ENCODE peak calls at places on chromosomes 11 and 22, in nine cellular contexts. U is PC-3, B is spleen, I is OCI-LY7, P is A549, V is heart right ventricle, W is body of pancreas, T is GM23338, E is heart left ventricle. J is an unnamed sample.

GRCh38 chr11:48020092-48020755 is 39.9 kb downstream of the PTPRJ start:
- DNase-seq in B (peak), P (no peak), T (no peak), I (peak), W (peak), V (no peak), E (no peak), U (no peak), J (no peak)

GRCh38 chr11:61904539-61905048 is 12.8 kb downstream of the RAB3IL1 start:
- DNase-seq in P (no peak), V (no peak), B (no peak), U (no peak), W (peak), I (no peak), E (no peak), T (peak), J (no peak)

GRCh38 chr11:64802370-64803162 is 448 bp downstream of the MAP4K2 start:
- DNase-seq in I (peak), W (no peak), P (no peak), U (no peak), B (peak), T (peak), V (no peak), E (no peak), J (no peak)

GRCh38 chr11:12201016-12201985 is 90.9 kb downstream of the MICAL2 start:
- DNase-seq in P (peak), B (no peak), W (peak), I (no peak), U (no peak), T (no peak), E (peak), V (peak), J (peak)

GRCh38 chr11:15764948-15765347 is 591.4 kb downstream of the SOX6 start:
- DNase-seq in W (peak), P (no peak), U (no peak), V (no peak), I (no peak), B (no peak), T (peak), E (no peak), J (no peak)

GRCh38 chr22:19520007-19520406 is 4.2 kb downstream of the CLDN5 start:
- DNase-seq in I (no peak), P (no peak), B (no peak), W (no peak), T (no peak), E (no peak), U (no peak), V (no peak), J (no peak)

GRCh38 chr11:28703371-28703770 is 595.2 kb downstream of the METTL15 start:
- DNase-seq in U (no peak), V (no peak), E (no peak), I (no peak), T (no peak), W (no peak), P (no peak), B (no peak), J (no peak)

GRCh38 chr22:40641269-40641668 is 4.8 kb upstream of the MRTFA start:
- DNase-seq in I (no peak), U (no peak), B (no peak), T (no peak), V (no peak), W (no peak), E (no peak), P (peak), J (no peak)

GRCh38 chr11:88320149-88320559 is 17.4 kb downstream of the CTSC start:
- DNase-seq in U (peak), E (no peak), V (no peak), I (no peak), P (no peak), T (no peak), B (no peak), W (no peak), J (no peak)

GRCh38 chr11:116778556-116778955 is 5.8 kb upstream of the BUD13 start:
- DNase-seq in W (no peak), I (no peak), T (no peak), B (no peak), P (no peak), E (no peak), V (no peak), U (no peak), J (no peak)

GRCh38 chr11:133694701-133695100 is 150.6 kb downstream of the SPATA19 start:
- DNase-seq in I (no peak), W (no peak), P (no peak), E (no peak), V (no peak), T (no peak), U (no peak), B (no peak), J (no peak)

GRCh38 chr11:119461250-119461963 is 38.4 kb upstream of the THY1 start:
- DNase-seq in U (peak), E (no peak), V (no peak), P (no peak), B (no peak), I (no peak), T (peak), W (no peak), J (no peak)

GRCh38 chr11:125404811-125405481 is 91.1 kb downstream of the FEZ1 start:
- DNase-seq in W (peak), V (peak), B (peak), T (peak), P (peak), I (peak), U (peak), E (peak), J (no peak)

GRCh38 chr22:40196628-40197027 is 18.9 kb downstream of the TNRC6B start:
- DNase-seq in V (no peak), B (no peak), U (peak), W (no peak), I (no peak), T (no peak), P (no peak), E (no peak), J (no peak)

GRCh38 chr11:12725863-12726666 is 51.8 kb downstream of the TEAD1 start:
- DNase-seq in I (no peak), W (no peak), P (peak), V (no peak), B (no peak), T (no peak), U (peak), E (no peak), J (no peak)

GRCh38 chr11:107757661-107758060 is 45.8 kb upstream of the SLN start:
- DNase-seq in V (no peak), U (peak), W (no peak), T (peak), E (no peak), I (no peak), P (no peak), B (no peak), J (no peak)

GRCh38 chr11:47400813-47401279 is 7.5 kb upstream of the SLC39A13 start:
- DNase-seq in T (no peak), V (no peak), E (no peak), W (no peak), B (peak), P (no peak), I (peak), U (no peak), J (no peak)

GRCh38 chr22:26658671-26659478 is 1.5 kb downstream of the MIAT start:
- DNase-seq in B (peak), W (peak), E (no peak), T (peak), U (peak), I (peak), V (no peak), P (peak), J (no peak)

GRCh38 chr11:7600205-7600775 is 73.0 kb downstream of the CYB5R2 start:
- DNase-seq in U (peak), E (no peak), B (no peak), W (peak), T (no peak), V (no peak), I (no peak), P (peak), J (no peak)

GRCh38 chr11:63920870-63921417 is 4.0 kb upstream of the RCOR2 start:
- DNase-seq in B (no peak), P (no peak), E (no peak), I (peak), T (peak), U (no peak), W (no peak), V (no peak), J (no peak)

GRCh38 chr11:63406458-63406857 is 36.9 kb downstream of the SLC22A9 start:
- DNase-seq in T (no peak), E (no peak), B (no peak), U (no peak), I (no peak), V (no peak), W (peak), P (no peak), J (no peak)

GRCh38 chr11:1336836-1337646 is 27.6 kb upstream of the TOLLIP start:
- DNase-seq in W (peak), E (no peak), T (peak), P (peak), V (peak), B (peak), U (no peak), I (peak), J (no peak)
- H3K4me3 ChIP-seq in W (no peak), E (no peak), T (peak), P (no peak), V (peak), B (peak), U (no peak), I (no peak), J (no peak)

DNA sequence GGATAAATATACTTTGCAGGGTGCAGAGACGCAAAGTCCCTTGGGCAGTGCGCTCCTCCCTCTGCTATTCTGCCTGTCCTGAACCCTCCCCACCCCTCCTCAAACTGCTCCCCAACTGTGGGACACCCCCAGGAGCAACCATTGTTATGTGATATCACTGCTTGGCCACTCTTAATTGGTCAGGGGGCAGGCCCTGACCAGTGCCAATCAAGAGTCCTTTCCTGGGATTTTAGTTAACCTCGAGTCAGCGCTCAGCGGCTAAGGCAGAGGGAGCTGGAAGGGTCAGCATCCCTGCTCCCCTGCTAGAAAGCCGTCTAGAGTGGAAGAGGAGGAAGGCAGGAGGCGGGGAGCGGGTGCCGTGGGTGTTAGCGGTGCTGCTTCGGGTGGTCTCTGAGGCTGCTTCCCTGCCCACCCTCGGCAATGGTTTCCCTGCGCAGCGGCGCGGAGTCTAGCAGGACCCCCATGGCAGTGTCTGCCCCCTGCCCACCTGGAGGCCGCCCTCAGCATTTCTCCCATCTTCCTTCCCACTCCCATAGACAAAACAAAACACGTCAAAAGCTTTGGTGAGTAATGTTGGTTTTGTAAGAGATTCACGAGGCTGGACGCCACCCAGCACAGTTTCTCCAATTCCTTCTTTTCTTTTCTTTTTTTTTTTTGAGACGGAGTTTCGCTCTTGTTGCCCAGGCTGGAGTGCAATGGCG is 38.4 kb upstream of the A4GALT start:
- DNase-seq in E (no peak), P (peak), B (no peak), V (no peak), W (no peak), I (no peak), U (peak), T (peak), J (no peak)
- TF ChIP-seq CTCF in E (no peak), P (no peak), B (no peak), V (no peak), W (no peak), I (no peak), U (no peak), T (no peak), J (no peak)

DNA sequence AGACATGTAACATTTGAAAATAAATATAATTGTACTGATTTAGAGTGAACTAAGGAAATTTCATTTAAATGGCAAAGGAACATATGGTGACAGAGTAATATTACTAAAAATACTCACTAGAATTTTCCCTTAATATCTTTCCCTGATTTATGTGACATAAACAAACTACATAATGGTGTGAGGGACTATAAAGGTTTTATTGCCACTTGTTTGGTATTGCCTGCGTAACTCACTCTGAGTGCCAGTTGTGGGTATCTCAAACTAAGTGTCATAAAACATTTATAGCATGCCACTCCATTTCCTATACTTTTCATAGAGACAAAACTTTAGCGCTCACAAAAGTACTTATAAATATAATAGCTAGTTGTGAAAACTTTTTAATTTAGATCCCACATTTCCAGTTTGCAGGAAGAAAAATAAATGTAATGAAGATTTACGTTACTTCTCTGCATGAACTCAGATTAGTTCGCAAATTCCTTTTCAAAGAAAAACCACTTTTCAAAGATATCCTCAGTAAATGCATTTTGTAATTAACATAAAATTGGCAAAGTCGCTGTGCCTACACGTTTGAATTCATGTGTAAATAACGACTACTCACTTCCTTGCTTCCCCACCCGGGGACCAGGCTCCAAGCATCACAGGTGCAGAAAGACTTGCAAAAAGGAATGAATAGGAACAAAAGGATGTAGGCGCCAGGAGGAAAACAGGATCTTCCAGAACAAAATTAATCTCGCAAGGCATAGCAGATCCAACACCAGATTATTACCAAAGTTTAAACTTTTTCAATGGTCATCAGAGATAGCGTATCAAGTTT is 1.6 kb upstream of the QSER1 start:
- DNase-seq in U (peak), I (peak), T (peak), V (no peak), B (no peak), W (no peak), P (no peak), E (no peak), J (no peak)
- H3K4me3 ChIP-seq in U (peak), I (peak), T (peak), V (no peak), B (no peak), W (no peak), P (peak), E (no peak), J (no peak)

GRCh38 chr11:130666781-130667251 is 218.4 kb downstream of the ADAMTS15 start:
- DNase-seq in V (no peak), E (no peak), P (no peak), I (no peak), W (no peak), T (no peak), B (no peak), U (peak), J (no peak)
- TF ChIP-seq CTCF in V (no peak), E (no peak), P (no peak), I (no peak), W (no peak), T (no peak), B (no peak), U (peak), J (peak)

GRCh38 chr22:49833340-49834007 is 5.8 kb upstream of the BRD1 start:
- DNase-seq in U (peak), V (no peak), E (no peak), I (no peak), P (no peak), W (peak), B (no peak), T (no peak), J (no peak)
- H3K4me3 ChIP-seq in U (no peak), V (no peak), E (no peak), I (no peak), P (no peak), W (no peak), B (no peak), T (no peak), J (no peak)

GRCh38 chr11:66386171-66387069 is 14.9 kb upstream of the SLC29A2 start:
- DNase-seq in U (peak), I (peak), P (peak), E (peak), T (peak), B (peak), W (peak), V (peak), J (peak)

GRCh38 chr11:66388746-66389386 is 17.3 kb upstream of the SLC29A2 start:
- DNase-seq in W (peak), T (peak), P (peak), I (peak), B (peak), U (peak), V (peak), E (no peak), J (no peak)

GRCh38 chr11:66393954-66394353 is 22.4 kb upstream of the SLC29A2 start:
- DNase-seq in V (no peak), T (no peak), I (no peak), E (no peak), W (no peak), B (no peak), U (no peak), P (no peak), J (no peak)

GRCh38 chr11:66391322-66391721 is 19.8 kb upstream of the SLC29A2 start:
- DNase-seq in P (no peak), E (no peak), W (no peak), T (no peak), B (no peak), I (peak), V (no peak), U (no peak), J (no peak)
- TF ChIP-seq CTCF in P (no peak), E (no peak), W (no peak), T (no peak), B (no peak), I (no peak), V (no peak), U (no peak), J (no peak)

DNA sequence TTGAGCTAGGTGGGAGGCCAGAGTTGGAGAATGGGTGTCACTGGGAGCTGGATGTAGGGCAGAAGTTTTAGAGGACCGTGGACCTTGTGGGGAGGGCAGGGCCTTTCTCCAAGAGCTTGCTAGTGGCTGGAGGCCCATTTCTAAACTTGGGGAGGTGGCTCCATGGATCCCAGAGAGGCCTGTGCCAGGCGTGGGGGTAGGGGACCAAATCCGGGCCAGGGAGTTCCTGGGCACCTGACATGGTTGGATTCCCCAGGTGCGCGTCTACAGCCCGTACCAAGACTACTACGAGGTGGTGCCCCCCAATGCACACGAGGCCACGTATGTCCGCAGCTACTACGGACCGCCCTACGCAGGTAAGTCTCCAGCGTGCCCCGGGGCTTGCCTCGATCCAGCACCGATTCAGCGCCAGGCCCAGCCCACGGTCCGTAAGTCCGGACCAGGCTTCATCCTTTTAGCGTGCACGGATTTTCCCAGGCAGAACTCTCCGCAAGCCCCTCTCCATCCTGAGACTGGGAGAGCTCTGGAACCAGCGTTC is 14.2 kb downstream of the PLEKHB1 start:
- DNase-seq in U (no peak), P (no peak), I (no peak), B (no peak), E (no peak), V (no peak), T (no peak), W (no peak), J (no peak)
- H3K4me3 ChIP-seq in U (peak), P (no peak), I (no peak), B (no peak), E (no peak), V (peak), T (peak), W (no peak), J (peak)

GRCh38 chr11:130390071-130390758 is 38.2 kb downstream of the ADAMTS8 start:
- DNase-seq in W (peak), T (peak), V (no peak), U (peak), P (peak), B (no peak), I (peak), E (no peak), J (no peak)
- TF ChIP-seq CTCF in W (no peak), T (peak), V (no peak), U (peak), P (peak), B (no peak), I (peak), E (no peak), J (peak)

GRCh38 chr22:17368144-17368726 is 1.0 kb upstream of the CECR2 start:
- DNase-seq in E (peak), P (no peak), B (peak), T (peak), I (no peak), W (no peak), U (no peak), V (no peak), J (no peak)
- H3K4me3 ChIP-seq in E (peak), P (peak), B (peak), T (peak), I (peak), W (no peak), U (no peak), V (peak), J (peak)

GRCh38 chr11:78151804-78152203 is 12.4 kb upstream of the ALG8 start:
- DNase-seq in B (no peak), I (no peak), U (no peak), P (no peak), E (no peak), V (no peak), T (no peak), W (no peak), J (no peak)

GRCh38 chr11:78150754-78151153 is 11.3 kb upstream of the ALG8 start:
- DNase-seq in P (no peak), V (no peak), E (no peak), I (no peak), U (no peak), W (no peak), B (no peak), T (no peak), J (no peak)

GRCh38 chr11:78147807-78148206 is 8.4 kb upstream of the ALG8 start:
- DNase-seq in U (no peak), I (no peak), W (no peak), B (no peak), T (no peak), V (no peak), P (no peak), E (no peak), J (no peak)

GRCh38 chr11:78150346-78150745 is 10.9 kb upstream of the ALG8 start:
- DNase-seq in E (no peak), B (no peak), W (no peak), I (no peak), U (no peak), P (no peak), V (no peak), T (no peak), J (no peak)

GRCh38 chr11:78149646-78150045 is 10.2 kb upstream of the ALG8 start:
- DNase-seq in I (no peak), W (no peak), E (no peak), B (no peak), T (no peak), U (peak), V (no peak), P (peak), J (peak)
- TF ChIP-seq CTCF in I (peak), W (no peak), E (no peak), B (no peak), T (no peak), U (peak), V (no peak), P (peak), J (peak)